ENCODE peak calls at places on chromosomes 7 and 10, in eight cellular contexts. D is NCI-H146; V is T-helper 9 cell; Y is NCI-H345; E is glomerular endothelial cell; G is retina; S is EL; W is CD8-positive, alpha-beta memory T cell. X is an unnamed sample.

GRCh38 chr10:109967739-109968088 is 40.1 kb upstream of the ADD3 start:
- DNase-seq in Y (no peak), S (no peak), D (no peak), G (no peak), V (no peak), E (no peak), W (no peak), X (no peak)

GRCh38 chr7:38660427-38661099 is 29.4 kb upstream of the AMPH start:
- DNase-seq in W (no peak), S (peak; percentile 60), Y (peak; percentile 54), D (peak; percentile 20), E (peak; percentile 34), G (peak; percentile 21), V (no peak), X (peak; percentile 26)

GRCh38 chr7:47954231-47954911 is 6.1 kb upstream of the PKD1L1 start:
- DNase-seq in Y (no peak), G (no peak), D (no peak), E (no peak), S (no peak), W (no peak), V (no peak), X (no peak)

GRCh38 chr10:127472976-127473375 is 76.1 kb upstream of the NPS start:
- DNase-seq in V (no peak), D (no peak), E (no peak), W (no peak), Y (no peak), S (no peak), G (no peak), X (no peak)

GRCh38 chr7:129797224-129797789 is 155.5 kb downstream of the UBE2H start:
- DNase-seq in D (no peak), W (no peak), G (no peak), E (no peak), Y (no peak), V (no peak), S (no peak), X (no peak)

GRCh38 chr7:5420108-5420840 is 3.4 kb downstream of the TNRC18 start:
- DNase-seq in W (no peak), E (no peak), S (no peak), V (no peak), Y (no peak), D (no peak), G (peak; percentile 59), X (no peak)

GRCh38 chr10:72263613-72264241 is 10.0 kb upstream of the DDIT4 start:
- DNase-seq in S (no peak), V (peak; percentile 18), W (no peak), E (no peak), Y (peak; percentile 90), D (peak; percentile 97), G (no peak), X (no peak)

GRCh38 chr10:91590142-91590903 is 42.5 kb downstream of the PPP1R3C start:
- DNase-seq in Y (no peak), G (no peak), W (no peak), V (no peak), S (peak; percentile 86), D (peak; percentile 12), E (no peak), X (peak; percentile 96)

GRCh38 chr7:41147651-41148360 is 555.1 kb downstream of the INHBA start:
- DNase-seq in D (no peak), Y (no peak), V (no peak), G (no peak), W (no peak), S (no peak), E (no peak), X (no peak)

GRCh38 chr10:77718957-77719356 is 81.3 kb upstream of the KCNMA1 start:
- DNase-seq in E (no peak), Y (no peak), G (no peak), S (no peak), D (no peak), W (no peak), V (no peak), X (no peak)

GRCh38 chr10:79378383-79378646 is 31.0 kb downstream of the PPIF start:
- DNase-seq in Y (no peak), G (no peak), E (no peak), V (no peak), D (no peak), W (no peak), S (no peak), X (no peak)

GRCh38 chr10:59180689-59181270 is 4.3 kb downstream of the PHYHIPL start:
- DNase-seq in D (no peak), S (no peak), W (no peak), G (no peak), E (no peak), V (no peak), Y (no peak), X (no peak)

GRCh38 chr10:118638680-118639079 is 43.2 kb upstream of the PRLHR start:
- DNase-seq in G (no peak), V (no peak), E (no peak), S (no peak), W (no peak), Y (no peak), D (no peak), X (no peak)

GRCh38 chr7:41148521-41148951 is 554.4 kb downstream of the INHBA start:
- DNase-seq in D (no peak), Y (no peak), G (no peak), V (no peak), S (peak; percentile 88), W (no peak), E (no peak), X (peak; percentile 85)

GRCh38 chr10:122877264-122877663 is 2.1 kb downstream of the FAM24B start:
- DNase-seq in S (peak; percentile 16), E (no peak), G (no peak), Y (no peak), W (no peak), D (no peak), V (no peak), X (no peak)

GRCh38 chr10:5434017-5434753 is 21.8 kb downstream of the NET1 start:
- DNase-seq in S (peak; percentile 85), D (peak; percentile 39), V (no peak), E (no peak), G (peak; percentile 14), W (no peak), Y (peak; percentile 23), X (no peak)

GRCh38 chr10:78301891-78302738 is 268.5 kb downstream of the RPS24 start:
- DNase-seq in E (no peak), S (no peak), W (no peak), G (peak; percentile 41), D (peak; percentile 59), V (no peak), Y (no peak), X (no peak)

GRCh38 chr10:124821520-124821919 is 19.9 kb downstream of the ABRAXAS2 start:
- DNase-seq in Y (no peak), W (no peak), S (no peak), D (no peak), E (no peak), V (no peak), G (no peak), X (no peak)

GRCh38 chr10:68553138-68553537 is 7.0 kb upstream of the TET1 start:
- DNase-seq in G (no peak), V (no peak), E (no peak), D (no peak), W (no peak), S (peak; percentile 6), Y (no peak), X (no peak)

GRCh38 chr7:36192050-36192824 is 39.2 kb downstream of the EEPD1 start:
- DNase-seq in D (no peak), W (no peak), V (no peak), S (peak; percentile 74), E (no peak), Y (no peak), G (no peak), X (peak; percentile 13)

GRCh38 chr7:33905389-33906032 is at the start of gene BMPER:
- DNase-seq in S (peak; percentile 64), E (no peak), V (no peak), Y (peak; percentile 67), G (peak; percentile 57), W (no peak), D (peak; percentile 69), X (no peak)

GRCh38 chr7:135862586-135863361 is 114.2 kb upstream of the FAM180A start:
- DNase-seq in G (peak; percentile 31), E (no peak), D (peak; percentile 79), Y (no peak), W (no peak), V (no peak), S (no peak), X (no peak)

GRCh38 chr10:21264271-21264670 is 261.2 kb downstream of the SKIDA1 start:
- DNase-seq in D (no peak), G (no peak), E (no peak), Y (no peak), W (no peak), V (no peak), S (no peak), X (no peak)

GRCh38 chr10:86775056-86775858 is 18.8 kb downstream of the BMPR1A start:
- DNase-seq in G (no peak), D (no peak), Y (no peak), S (peak; percentile 45), W (no peak), V (no peak), E (no peak), X (no peak)

GRCh38 chr7:74289660-74290589 is 718 bp downstream of the CLIP2 start:
- DNase-seq in W (peak; percentile 24), S (peak; percentile 43), Y (peak; percentile 33), E (no peak), G (peak; percentile 60), V (peak; percentile 27), D (peak; percentile 20), X (no peak)

GRCh38 chr7:126696236-126696635 is 556.5 kb downstream of the GRM8 start:
- DNase-seq in G (no peak), E (no peak), Y (no peak), V (no peak), W (no peak), D (no peak), S (no peak), X (no peak)

GRCh38 chr10:74223755-74224530 is 72.9 kb downstream of the ADK start:
- DNase-seq in W (no peak), E (no peak), G (no peak), S (peak; percentile 84), V (no peak), D (no peak), Y (no peak), X (peak; percentile 31)

GRCh38 chr10:110414563-110415309 is 83.0 kb upstream of the DUSP5 start:
- DNase-seq in D (no peak), S (peak; percentile 83), V (peak; percentile 77), Y (no peak), W (peak; percentile 86), G (no peak), E (no peak), X (no peak)

GRCh38 chr7:134470864-134471263 is 12.0 kb upstream of the AKR1B1 start:
- DNase-seq in D (no peak), W (no peak), S (peak; percentile 71), G (no peak), Y (no peak), E (no peak), V (no peak), X (no peak)

GRCh38 chr7:123824754-123825067 is 20.3 kb upstream of the HYAL4 start:
- DNase-seq in G (no peak), V (no peak), E (no peak), W (no peak), Y (peak; percentile 77), D (peak; percentile 67), S (no peak), X (no peak)

GRCh38 chr10:47458466-47459154 is 25.3 kb downstream of the ANXA8 start:
- DNase-seq in E (no peak), D (no peak), W (no peak), Y (no peak), G (no peak), V (no peak), S (peak; percentile 79), X (peak; percentile 44)

GRCh38 chr10:73628405-73628804 is 12.9 kb downstream of the MYOZ1 start:
- DNase-seq in V (no peak), W (no peak), Y (no peak), S (no peak), E (no peak), D (no peak), G (no peak), X (no peak)

X was measured in stromal cell of bone marrow.